ENCODE peak calls at places on chromosomes 13 and 19, in seven cellular contexts. X is CD8-positive, alpha-beta T cell; O is mucosa of descending colon; L is astrocyte; S is H1; T is WERI-Rb-1; N is GM23338. J is an unnamed sample.

GRCh38 chr19:14473915-14474578 is 1.1 kb downstream of the PTGER1 start:
- DNase-seq in O (peak), T (no peak), N (peak), X (no peak), S (peak), L (no peak), J (no peak)

GRCh38 chr19:41415154-41415571 is 12.0 kb downstream of the B3GNT8 start:
- DNase-seq in O (no peak), N (no peak), X (no peak), T (no peak), L (no peak), S (no peak), J (no peak)

GRCh38 chr19:10388957-10389356 is 8.6 kb upstream of the TYK2 start:
- DNase-seq in O (peak), L (peak), T (peak), N (peak), X (peak), S (peak), J (peak)

GRCh38 chr19:44795398-44795987 is 13.4 kb upstream of the BCAM start:
- DNase-seq in X (no peak), L (no peak), N (no peak), O (no peak), S (no peak), T (no peak), J (no peak)

GRCh38 chr19:14004619-14005380 is 1.3 kb downstream of the RFX1 start:
- DNase-seq in T (no peak), N (no peak), O (peak), L (no peak), S (no peak), X (no peak), J (peak)

GRCh38 chr13:53368948-53369347 is 340.3 kb downstream of the OLFM4 start:
- DNase-seq in X (no peak), S (no peak), N (peak), O (no peak), L (no peak), T (no peak), J (no peak)

GRCh38 chr19:12720851-12721655 is 2.7 kb downstream of the TNPO2 start:
- DNase-seq in L (peak), S (peak), X (no peak), N (peak), T (no peak), O (no peak), J (peak)

GRCh38 chr19:31408460-31409124 is 59.4 kb upstream of the TSHZ3 start:
- DNase-seq in L (peak), T (no peak), N (no peak), X (no peak), S (no peak), O (no peak), J (peak)

GRCh38 chr19:18780081-18780480 is 11.0 kb downstream of the COMP start:
- DNase-seq in L (no peak), T (no peak), S (no peak), X (no peak), N (no peak), O (no peak), J (no peak)

GRCh38 chr13:97354808-97355207 is 79.2 kb upstream of the RAP2A start:
- DNase-seq in N (no peak), S (no peak), T (no peak), L (no peak), O (no peak), X (no peak), J (no peak)

GRCh38 chr19:53177986-53178385 is 15.2 kb downstream of the ZNF665 start:
- DNase-seq in S (no peak), O (no peak), L (no peak), T (no peak), X (no peak), N (peak), J (no peak)

GRCh38 chr19:14369399-14370168 is 11.7 kb upstream of the ADGRE5 start:
- DNase-seq in S (no peak), T (no peak), O (peak), N (no peak), X (peak), L (peak), J (peak)

GRCh38 chr19:6587998-6588507 is 2.9 kb downstream of the CD70 start:
- DNase-seq in T (no peak), X (no peak), N (peak), S (peak), O (no peak), L (no peak), J (no peak)
- H3K4me3 ChIP-seq in T (no peak), X (no peak), N (peak), S (peak), O (no peak), L (no peak), J (no peak)

GRCh38 chr13:25378528-25378927 is 6.8 kb downstream of the ATP8A2 start:
- DNase-seq in O (no peak), N (no peak), X (no peak), T (peak), S (no peak), L (no peak), J (no peak)

GRCh38 chr13:25380082-25380481 is 8.3 kb downstream of the ATP8A2 start:
- DNase-seq in O (no peak), X (no peak), S (no peak), L (no peak), T (no peak), N (no peak), J (no peak)

GRCh38 chr13:25380741-25381324 is 9.1 kb downstream of the ATP8A2 start:
- DNase-seq in L (no peak), S (no peak), N (no peak), O (no peak), T (no peak), X (no peak), J (no peak)

GRCh38 chr13:25375727-25376358 is 4.1 kb downstream of the ATP8A2 start:
- DNase-seq in T (peak), O (no peak), L (no peak), X (no peak), S (peak), N (peak), J (peak)

GRCh38 chr13:25377244-25377962 is 5.6 kb downstream of the ATP8A2 start:
- DNase-seq in T (no peak), O (no peak), N (no peak), L (no peak), S (no peak), X (no peak), J (no peak)
- TF ChIP-seq CTCF in T (no peak), O (no peak), N (no peak), L (no peak), S (no peak), X (no peak), J (no peak)

GRCh38 chr19:2097330-2098327 is 914 bp downstream of the IZUMO4 start:
- DNase-seq in T (no peak), X (peak), L (no peak), S (peak), O (peak), N (peak), J (no peak)
- H3K4me3 ChIP-seq in T (peak), X (peak), L (no peak), S (peak), O (no peak), N (peak), J (peak)

DNA sequence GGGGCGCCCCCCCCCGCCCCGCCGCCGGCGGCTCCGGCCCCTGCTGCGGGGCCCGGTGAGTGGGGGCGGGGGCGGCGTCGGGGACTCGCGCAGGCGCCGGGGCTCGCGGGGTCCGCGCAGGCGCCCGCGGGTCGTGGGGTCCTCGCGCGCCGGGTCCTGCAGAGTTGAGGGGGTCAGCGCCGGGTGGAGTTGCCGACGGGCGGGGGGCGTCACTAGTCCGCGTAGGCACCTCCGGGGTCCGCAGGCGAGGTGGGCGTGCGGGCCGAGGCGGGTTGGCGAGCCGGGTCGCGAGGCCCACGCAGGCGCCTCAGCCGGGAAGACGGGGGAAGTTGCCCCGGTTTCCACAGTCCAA is 365 bp downstream of the PPP6R1 start:
- DNase-seq in N (no peak), O (no peak), T (peak), S (no peak), X (peak), L (peak), J (no peak)
- TF ChIP-seq CTCF in N (no peak), O (no peak), T (no peak), S (no peak), X (no peak), L (no peak), J (no peak)

GRCh38 chr13:105573134-105573533 is 962.3 kb downstream of the EFNB2 start:
- DNase-seq in X (no peak), S (no peak), O (no peak), N (no peak), L (no peak), T (no peak), J (no peak)

GRCh38 chr13:105572401-105572800 is 963.1 kb downstream of the EFNB2 start:
- DNase-seq in N (no peak), S (no peak), O (no peak), T (no peak), L (peak), X (no peak), J (no peak)

GRCh38 chr13:105565328-105565727 is 970.1 kb downstream of the EFNB2 start:
- DNase-seq in T (no peak), N (no peak), L (no peak), O (no peak), X (no peak), S (no peak), J (no peak)

GRCh38 chr13:105567951-105568510 is 967.4 kb downstream of the EFNB2 start:
- DNase-seq in X (no peak), T (no peak), L (no peak), N (no peak), O (no peak), S (no peak), J (no peak)

GRCh38 chr13:105569816-105570215 is 965.6 kb downstream of the EFNB2 start:
- DNase-seq in O (no peak), T (no peak), S (no peak), L (no peak), N (no peak), X (no peak), J (no peak)
- H3K4me3 ChIP-seq in O (no peak), T (no peak), S (no peak), L (no peak), N (no peak), X (no peak), J (no peak)

GRCh38 chr13:24159921-24160324 is 597 bp upstream of the SPATA13 start:
- DNase-seq in T (no peak), S (peak), O (no peak), N (peak), L (no peak), X (no peak), J (no peak)

GRCh38 chr13:24162604-24163003 is 2.1 kb downstream of the SPATA13 start:
- DNase-seq in X (no peak), O (no peak), S (no peak), T (no peak), L (no peak), N (no peak), J (no peak)

GRCh38 chr13:24159362-24159761 is 1.2 kb upstream of the SPATA13 start:
- DNase-seq in L (no peak), X (no peak), T (no peak), S (no peak), O (no peak), N (no peak), J (no peak)

GRCh38 chr13:24161980-24162517 is 1.5 kb downstream of the SPATA13 start:
- DNase-seq in X (no peak), N (no peak), S (no peak), O (peak), L (no peak), T (no peak), J (no peak)

GRCh38 chr13:24161010-24161775 is 673 bp downstream of the SPATA13 start:
- DNase-seq in N (peak), T (no peak), X (peak), L (no peak), S (peak), O (peak), J (no peak)
- TF ChIP-seq CTCF in N (no peak), T (no peak), X (no peak), L (no peak), S (no peak), O (no peak), J (no peak)

J was measured in fibroblast of villous mesenchyme.